ENCODE peak calls at places on chromosomes 16 and 17, in ten cellular contexts. One of them, this sample, is unnamed.

GRCh38 chr16:62516001-62516400 is 479.8 kb upstream of the CDH8 start:
- DNase-seq in upper lobe of right lung: no peak
- DNase-seq in pancreas: no peak
- DNase-seq in tibial nerve: no peak
- DNase-seq in heart left ventricle: no peak
- DNase-seq in PC-9: no peak
- DNase-seq in fibroblast of mammary gland: no peak
- DNase-seq in CD8-positive, alpha-beta T cell: no peak
- DNase-seq in small intestine: no peak
- DNase-seq in cardiac fibroblast: no peak
- DNase-seq in this sample: no peak

GRCh38 chr17:62765351-62765750 is 42.8 kb downstream of the MARCHF10 start:
- DNase-seq in upper lobe of right lung: no peak
- DNase-seq in pancreas: no peak
- DNase-seq in tibial nerve: no peak
- DNase-seq in heart left ventricle: no peak
- DNase-seq in PC-9: no peak
- DNase-seq in fibroblast of mammary gland: no peak
- DNase-seq in CD8-positive, alpha-beta T cell: no peak
- DNase-seq in small intestine: no peak
- DNase-seq in cardiac fibroblast: no peak
- DNase-seq in this sample: no peak

GRCh38 chr17:5800646-5801045 is 216.3 kb upstream of the NLRP1 start:
- DNase-seq in upper lobe of right lung: no peak
- DNase-seq in pancreas: no peak
- DNase-seq in tibial nerve: no peak
- DNase-seq in heart left ventricle: no peak
- DNase-seq in PC-9: no peak
- DNase-seq in fibroblast of mammary gland: no peak
- DNase-seq in CD8-positive, alpha-beta T cell: no peak
- DNase-seq in small intestine: no peak
- DNase-seq in cardiac fibroblast: no peak
- DNase-seq in this sample: no peak

GRCh38 chr17:57873261-57874057 is 23.6 kb upstream of the MRPS23 start:
- DNase-seq in upper lobe of right lung: no peak
- DNase-seq in pancreas: no peak
- DNase-seq in tibial nerve: no peak
- DNase-seq in heart left ventricle: no peak
- DNase-seq in PC-9: no peak
- DNase-seq in fibroblast of mammary gland: no peak
- DNase-seq in CD8-positive, alpha-beta T cell: no peak
- DNase-seq in small intestine: no peak
- DNase-seq in cardiac fibroblast: no peak
- DNase-seq in this sample: no peak

GRCh38 chr17:3574231-3574630 is 16.6 kb upstream of the TRPV3 start:
- DNase-seq in upper lobe of right lung: no peak
- DNase-seq in pancreas: no peak
- DNase-seq in tibial nerve: no peak
- DNase-seq in heart left ventricle: no peak
- DNase-seq in PC-9: no peak
- DNase-seq in fibroblast of mammary gland: no peak
- DNase-seq in CD8-positive, alpha-beta T cell: no peak
- DNase-seq in small intestine: no peak
- DNase-seq in cardiac fibroblast: no peak
- DNase-seq in this sample: no peak

GRCh38 chr16:81642943-81643342 is 136.1 kb upstream of the PLCG2 start:
- DNase-seq in upper lobe of right lung: no peak
- DNase-seq in pancreas: no peak
- DNase-seq in tibial nerve: no peak
- DNase-seq in heart left ventricle: no peak
- DNase-seq in PC-9: no peak
- DNase-seq in fibroblast of mammary gland: no peak
- DNase-seq in CD8-positive, alpha-beta T cell: no peak
- DNase-seq in small intestine: no peak
- DNase-seq in cardiac fibroblast: no peak
- DNase-seq in this sample: no peak

GRCh38 chr17:48100160-48100559 is 1.1 kb downstream of the CBX1 start:
- DNase-seq in upper lobe of right lung: no peak
- DNase-seq in pancreas: no peak
- DNase-seq in tibial nerve: no peak
- DNase-seq in heart left ventricle: no peak
- DNase-seq in PC-9: peak; percentile 58
- DNase-seq in fibroblast of mammary gland: peak; percentile 50
- DNase-seq in CD8-positive, alpha-beta T cell: no peak
- DNase-seq in small intestine: no peak
- DNase-seq in cardiac fibroblast: peak; percentile 70
- DNase-seq in this sample: no peak

GRCh38 chr17:6045621-6046357 is 24.4 kb upstream of the WSCD1 start:
- DNase-seq in upper lobe of right lung: no peak
- DNase-seq in pancreas: no peak
- DNase-seq in tibial nerve: no peak
- DNase-seq in heart left ventricle: no peak
- DNase-seq in PC-9: no peak
- DNase-seq in fibroblast of mammary gland: no peak
- DNase-seq in CD8-positive, alpha-beta T cell: no peak
- DNase-seq in small intestine: no peak
- DNase-seq in cardiac fibroblast: no peak
- DNase-seq in this sample: no peak

DNA sequence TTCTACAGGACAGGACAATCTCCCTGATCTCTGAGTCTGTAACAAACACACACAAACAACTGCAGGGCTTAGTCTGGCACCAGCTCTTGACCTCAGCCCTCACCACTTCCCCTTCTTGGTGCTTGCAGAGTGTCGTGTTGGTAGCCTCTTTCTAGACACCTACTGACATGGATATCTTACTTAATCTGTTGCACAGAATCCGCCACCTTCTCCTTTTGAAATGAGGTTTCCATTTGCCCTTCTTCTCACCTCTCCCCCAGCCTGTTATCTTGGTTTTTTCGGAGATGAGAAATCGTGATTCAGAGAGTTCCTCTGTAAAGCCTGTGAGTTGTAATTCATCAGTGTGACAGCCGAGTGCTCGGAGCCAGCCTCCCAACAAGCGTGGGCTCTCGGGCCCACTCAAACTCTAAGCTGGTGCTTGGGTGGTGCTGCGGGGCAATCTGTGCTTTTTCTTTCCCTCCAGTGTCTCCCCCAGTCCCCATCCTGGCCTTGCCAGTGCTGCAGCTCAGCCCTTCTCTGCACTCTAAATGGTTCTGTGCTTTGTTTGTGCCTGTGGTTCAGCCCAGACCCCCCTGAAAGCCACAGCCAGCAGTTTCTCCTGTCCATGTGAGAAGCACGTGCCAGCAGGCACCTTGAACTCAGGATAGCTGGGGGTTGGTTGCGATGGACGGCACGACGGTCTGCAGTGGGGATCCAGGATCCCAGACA is 28.1 kb downstream of the KIAA0513 start:
- DNase-seq in upper lobe of right lung: peak; percentile 70
- DNase-seq in pancreas: no peak
- DNase-seq in tibial nerve: peak; percentile 68
- DNase-seq in heart left ventricle: no peak
- DNase-seq in PC-9: peak; percentile 37
- DNase-seq in fibroblast of mammary gland: peak; percentile 64
- DNase-seq in CD8-positive, alpha-beta T cell: peak; percentile 47
- DNase-seq in small intestine: peak; percentile 82
- DNase-seq in cardiac fibroblast: peak; percentile 64
- DNase-seq in this sample: no peak
- H3K4me3 ChIP-seq in upper lobe of right lung: peak overlapping the region; percentile 25
- H3K4me3 ChIP-seq in pancreas: no peak overlapping the region
- H3K4me3 ChIP-seq in tibial nerve: peak overlapping the region; percentile 17
- H3K4me3 ChIP-seq in heart left ventricle: peak overlapping the region; percentile 41
- H3K4me3 ChIP-seq in PC-9: peak overlapping the region; percentile 42
- H3K4me3 ChIP-seq in fibroblast of mammary gland: peak overlapping the region; percentile 6
- H3K4me3 ChIP-seq in CD8-positive, alpha-beta T cell: peak overlapping the region; percentile 30
- H3K4me3 ChIP-seq in small intestine: no peak overlapping the region
- H3K4me3 ChIP-seq in cardiac fibroblast: peak overlapping the region; percentile 36
- H3K4me3 ChIP-seq in this sample: peak overlapping the region; percentile 33

DNA sequence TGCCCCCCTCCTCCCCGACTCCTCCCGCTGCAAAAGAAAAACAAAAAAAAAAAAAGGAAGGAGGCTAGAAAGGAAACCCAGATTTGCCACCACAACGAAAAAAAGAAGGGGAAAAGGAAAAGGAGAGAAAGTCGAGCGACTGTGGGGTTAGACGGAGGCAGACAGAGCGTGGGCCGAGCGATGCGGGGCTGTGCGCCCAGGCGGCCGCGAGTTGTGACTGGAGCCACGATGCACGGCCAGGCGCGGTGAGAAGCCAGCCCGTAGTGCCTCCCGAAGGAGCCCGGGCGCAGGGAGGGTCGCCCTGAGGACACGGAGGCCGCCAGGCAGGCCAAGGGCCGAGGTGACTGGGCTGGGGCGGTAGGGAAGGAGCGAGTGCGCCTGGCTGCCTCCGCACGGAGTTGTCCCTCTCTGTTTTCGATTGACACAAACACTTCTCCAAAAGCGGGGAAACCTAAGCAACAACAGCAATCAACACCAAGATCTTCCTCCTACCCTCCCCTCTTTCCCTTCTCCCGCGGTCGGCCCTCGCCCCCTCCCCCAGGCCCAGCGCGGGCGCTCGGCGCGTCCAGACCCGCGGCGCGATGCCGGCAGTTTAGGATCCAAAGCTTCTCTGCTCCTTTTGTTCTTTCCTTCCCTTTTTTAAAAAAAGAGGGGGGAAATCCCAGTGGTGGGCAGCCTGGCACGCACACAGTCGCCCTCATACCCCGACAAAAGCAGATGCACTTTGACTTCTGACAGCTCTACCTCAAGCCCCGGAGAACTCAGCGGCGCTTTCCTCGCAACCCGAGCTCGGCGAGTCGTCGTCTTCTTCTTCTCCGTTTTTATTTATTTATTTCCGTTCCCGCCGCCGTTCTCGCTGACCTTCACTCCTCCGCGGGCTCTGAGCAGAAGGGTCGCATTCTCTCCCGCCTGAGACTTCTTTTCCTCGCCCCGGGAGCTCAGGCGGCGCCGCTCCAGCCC is at the start of gene LHX1:
- DNase-seq in upper lobe of right lung: no peak
- DNase-seq in pancreas: no peak
- DNase-seq in tibial nerve: no peak
- DNase-seq in heart left ventricle: no peak
- DNase-seq in PC-9: no peak
- DNase-seq in fibroblast of mammary gland: no peak
- DNase-seq in CD8-positive, alpha-beta T cell: no peak
- DNase-seq in small intestine: no peak
- DNase-seq in cardiac fibroblast: peak; percentile 16
- DNase-seq in this sample: peak; percentile 39
- H3K4me3 ChIP-seq in upper lobe of right lung: peak within 1 kb of the TSS; percentile 1
- H3K4me3 ChIP-seq in pancreas: no peak within 1 kb of the TSS
- H3K4me3 ChIP-seq in tibial nerve: peak within 1 kb of the TSS; percentile 11
- H3K4me3 ChIP-seq in heart left ventricle: peak within 1 kb of the TSS; percentile 31
- H3K4me3 ChIP-seq in PC-9: peak within 1 kb of the TSS; percentile 82
- H3K4me3 ChIP-seq in fibroblast of mammary gland: no peak within 1 kb of the TSS
- H3K4me3 ChIP-seq in CD8-positive, alpha-beta T cell: peak within 1 kb of the TSS; percentile 25
- H3K4me3 ChIP-seq in small intestine: no peak within 1 kb of the TSS
- H3K4me3 ChIP-seq in cardiac fibroblast: no peak within 1 kb of the TSS
- H3K4me3 ChIP-seq in this sample: peak within 1 kb of the TSS; percentile 43

GRCh38 chr16:67164599-67165061 is at the start of gene HSF4:
- DNase-seq in upper lobe of right lung: peak; percentile 90
- DNase-seq in pancreas: peak; percentile 61
- DNase-seq in tibial nerve: peak; percentile 31
- DNase-seq in heart left ventricle: peak; percentile 71
- DNase-seq in PC-9: no peak
- DNase-seq in fibroblast of mammary gland: no peak
- DNase-seq in CD8-positive, alpha-beta T cell: no peak
- DNase-seq in small intestine: peak; percentile 61
- DNase-seq in cardiac fibroblast: peak; percentile 18
- DNase-seq in this sample: peak; percentile 82
- H3K4me3 ChIP-seq in upper lobe of right lung: peak within 1 kb of the TSS; percentile 46
- H3K4me3 ChIP-seq in pancreas: no peak within 1 kb of the TSS
- H3K4me3 ChIP-seq in tibial nerve: peak within 1 kb of the TSS; percentile 24
- H3K4me3 ChIP-seq in heart left ventricle: peak within 1 kb of the TSS; percentile 58
- H3K4me3 ChIP-seq in PC-9: no peak within 1 kb of the TSS
- H3K4me3 ChIP-seq in fibroblast of mammary gland: peak within 1 kb of the TSS; percentile 7
- H3K4me3 ChIP-seq in CD8-positive, alpha-beta T cell: peak within 1 kb of the TSS; percentile 19
- H3K4me3 ChIP-seq in small intestine: no peak within 1 kb of the TSS
- H3K4me3 ChIP-seq in cardiac fibroblast: peak within 1 kb of the TSS; percentile 28
- H3K4me3 ChIP-seq in this sample: peak within 1 kb of the TSS; percentile 76

GRCh38 chr17:79800325-79801155 is 3.7 kb upstream of the CBX8 start:
- DNase-seq in upper lobe of right lung: peak; percentile 64
- DNase-seq in pancreas: no peak
- DNase-seq in tibial nerve: no peak
- DNase-seq in heart left ventricle: no peak
- DNase-seq in PC-9: peak; percentile 43
- DNase-seq in fibroblast of mammary gland: peak; percentile 49
- DNase-seq in CD8-positive, alpha-beta T cell: no peak
- DNase-seq in small intestine: peak; percentile 57
- DNase-seq in cardiac fibroblast: peak; percentile 59
- DNase-seq in this sample: no peak
- H3K4me3 ChIP-seq in upper lobe of right lung: no peak overlapping the region
- H3K4me3 ChIP-seq in pancreas: no peak overlapping the region
- H3K4me3 ChIP-seq in tibial nerve: no peak overlapping the region
- H3K4me3 ChIP-seq in heart left ventricle: peak overlapping the region; percentile 15
- H3K4me3 ChIP-seq in PC-9: peak overlapping the region; percentile 61
- H3K4me3 ChIP-seq in fibroblast of mammary gland: no peak overlapping the region
- H3K4me3 ChIP-seq in CD8-positive, alpha-beta T cell: no peak overlapping the region
- H3K4me3 ChIP-seq in small intestine: no peak overlapping the region
- H3K4me3 ChIP-seq in cardiac fibroblast: no peak overlapping the region
- H3K4me3 ChIP-seq in this sample: peak overlapping the region; percentile 15

DNA sequence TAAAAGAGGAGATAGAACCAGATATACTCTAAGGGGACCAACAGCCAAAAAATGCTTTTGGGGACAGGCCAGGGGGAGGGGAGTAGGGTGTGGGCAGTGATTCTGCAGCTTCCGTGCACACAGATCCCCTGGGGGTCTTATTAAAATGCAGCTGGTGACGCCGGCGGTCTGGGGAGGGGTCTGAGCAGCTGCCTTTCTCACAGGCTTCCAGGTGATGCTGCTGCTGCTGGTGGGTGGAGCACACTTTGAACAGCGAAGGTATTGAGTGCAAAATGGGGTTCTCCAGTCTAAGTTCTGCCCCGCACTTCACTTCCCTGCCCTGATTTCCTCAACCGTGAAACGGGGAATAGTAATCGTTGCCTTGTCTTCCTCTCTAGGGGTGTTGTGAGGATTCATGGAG is 46.4 kb upstream of the TBX2 start:
- DNase-seq in upper lobe of right lung: no peak
- DNase-seq in pancreas: no peak
- DNase-seq in tibial nerve: no peak
- DNase-seq in heart left ventricle: no peak
- DNase-seq in PC-9: no peak
- DNase-seq in fibroblast of mammary gland: no peak
- DNase-seq in CD8-positive, alpha-beta T cell: no peak
- DNase-seq in small intestine: no peak
- DNase-seq in cardiac fibroblast: no peak
- DNase-seq in this sample: no peak
- H3K4me3 ChIP-seq in upper lobe of right lung: no peak overlapping the region
- H3K4me3 ChIP-seq in pancreas: no peak overlapping the region
- H3K4me3 ChIP-seq in tibial nerve: no peak overlapping the region
- H3K4me3 ChIP-seq in heart left ventricle: no peak overlapping the region
- H3K4me3 ChIP-seq in PC-9: no peak overlapping the region
- H3K4me3 ChIP-seq in fibroblast of mammary gland: no peak overlapping the region
- H3K4me3 ChIP-seq in CD8-positive, alpha-beta T cell: no peak overlapping the region
- H3K4me3 ChIP-seq in small intestine: no peak overlapping the region
- H3K4me3 ChIP-seq in cardiac fibroblast: no peak overlapping the region
- H3K4me3 ChIP-seq in this sample: no peak overlapping the region